ENCODE peak calls at places on chromosome 17, in ten cellular contexts. F is NK-92 treated with Interleukin-12 subunit alpha and Interleukin-12 subunit beta, amount 100 ng/mL, for 24 hours; S is activated CD4-positive, alpha-beta T cell treated with anti-CD3 and anti-CD28 coated beads, Interleukin-2, amount 10 ng/mL, durations not matched to agents 7 days and 5 days; J is NCI-H1417 treated with DMSO at 0.1 percent for 48 hours; T is stimulated activated CD8-positive, alpha-beta memory T cell treated with anti-CD3 and anti-CD28 coated beads, Interleukin-4, amount 100 ng/mL, for 4 hours; Q is mesothelial cell of epicardium; K is AG09319; X is T-helper 1 cell; H is germinal center; D is neural crest cell. U is an unnamed sample.

GRCh38 chr17:17749025-17749772 is 67.9 kb downstream of the RAI1 start:
- DNase-seq in J (no peak), X (no peak), H (peak; percentile 74), S (no peak), K (no peak), T (no peak), Q (no peak), F (no peak), D (no peak), U (no peak)

GRCh38 chr17:74771319-74771914 is 4.7 kb downstream of the NAT9 start:
- DNase-seq in X (no peak), H (no peak), Q (no peak), S (no peak), K (no peak), T (no peak), F (no peak), J (no peak), D (no peak), U (no peak)

GRCh38 chr17:78826836-78827509 is 13.6 kb downstream of the USP36 start:
- DNase-seq in Q (no peak), D (no peak), F (no peak), S (no peak), T (no peak), J (no peak), X (no peak), K (no peak), H (no peak), U (no peak)

GRCh38 chr17:2412561-2413021 is 11.7 kb upstream of the MNT start:
- DNase-seq in Q (no peak), D (no peak), S (no peak), F (no peak), K (no peak), X (no peak), J (no peak), H (no peak), T (no peak), U (no peak)

GRCh38 chr17:157901-158300 is 20.5 kb downstream of the SCGB1C2 start:
- DNase-seq in H (no peak), Q (no peak), J (no peak), F (no peak), S (no peak), T (no peak), K (no peak), D (no peak), X (no peak), U (no peak)

GRCh38 chr17:2957631-2958286 is 105.6 kb downstream of the OR1D5 start:
- DNase-seq in D (no peak), J (no peak), Q (no peak), F (no peak), H (no peak), S (no peak), K (no peak), T (no peak), X (no peak), U (no peak)

GRCh38 chr17:20098314-20098713 is 89.2 kb downstream of the SPECC1 start:
- DNase-seq in D (no peak), X (no peak), H (no peak), F (no peak), K (no peak), Q (no peak), J (no peak), S (no peak), T (no peak), U (no peak)

GRCh38 chr17:40304464-40304863 is 4.5 kb upstream of the RARA start:
- DNase-seq in S (no peak), H (no peak), F (no peak), T (no peak), J (no peak), Q (no peak), D (no peak), K (peak; percentile 72), X (no peak), U (no peak)

GRCh38 chr17:62718420-62718819 is 89.7 kb downstream of the MARCHF10 start:
- DNase-seq in H (no peak), D (no peak), K (no peak), X (no peak), Q (no peak), J (no peak), F (no peak), T (no peak), S (no peak), U (no peak)

GRCh38 chr17:43020030-43020621 is 2.1 kb downstream of the VAT1 start:
- DNase-seq in S (no peak), D (no peak), Q (no peak), J (no peak), K (no peak), X (no peak), F (no peak), T (no peak), H (no peak), U (no peak)

GRCh38 chr17:78852709-78853111 is 12.1 kb upstream of the USP36 start:
- DNase-seq in S (no peak), K (no peak), T (no peak), H (no peak), X (no peak), F (no peak), J (no peak), Q (no peak), D (no peak), U (no peak)

GRCh38 chr17:78684026-78684425 is 98.0 kb downstream of the CYTH1 start:
- DNase-seq in J (no peak), H (no peak), D (no peak), X (no peak), Q (no peak), K (no peak), S (no peak), T (no peak), F (no peak), U (no peak)

GRCh38 chr17:13885953-13886889 is 183.1 kb upstream of the COX10 start:
- DNase-seq in J (no peak), H (no peak), S (no peak), X (no peak), Q (no peak), F (no peak), T (no peak), K (no peak), D (no peak), U (no peak)

GRCh38 chr17:57370051-57370581 is 113.8 kb downstream of the MSI2 start:
- DNase-seq in K (peak; percentile 12), X (no peak), H (no peak), S (no peak), D (no peak), F (no peak), J (no peak), Q (no peak), T (no peak), U (no peak)

GRCh38 chr17:61555127-61555531 is 35.9 kb downstream of the NACA2 start:
- DNase-seq in S (no peak), X (no peak), T (no peak), K (no peak), Q (no peak), J (no peak), H (no peak), D (no peak), F (no peak), U (no peak)

GRCh38 chr17:66580178-66580577 is 254.7 kb upstream of the CACNG5 start:
- DNase-seq in D (no peak), T (no peak), F (no peak), S (no peak), Q (no peak), K (no peak), J (no peak), X (no peak), H (no peak), U (no peak)

GRCh38 chr17:64920026-64920418 is 744 bp upstream of the LRRC37A3 start:
- DNase-seq in Q (no peak), X (no peak), J (no peak), T (no peak), D (no peak), F (no peak), H (no peak), K (no peak), S (no peak), U (no peak)

GRCh38 chr17:79741751-79742588 is 11.2 kb downstream of the ENPP7 start:
- DNase-seq in Q (peak; percentile 92), S (peak; percentile 75), J (no peak), T (peak; percentile 22), X (peak; percentile 61), F (peak; percentile 23), D (peak; percentile 96), K (no peak), H (peak; percentile 82), U (peak; percentile 76)

GRCh38 chr17:57033296-57033695 is 51.8 kb upstream of the AKAP1 start:
- DNase-seq in Q (no peak), X (no peak), J (no peak), K (no peak), D (no peak), S (no peak), T (no peak), H (no peak), F (no peak), U (no peak)

GRCh38 chr17:76085731-76086366 is 6.9 kb downstream of the ZACN start:
- DNase-seq in Q (no peak), X (no peak), F (no peak), D (no peak), J (no peak), H (no peak), K (no peak), S (no peak), T (no peak), U (no peak)

GRCh38 chr17:31877911-31878702 is 19.1 kb upstream of the COPRS start:
- DNase-seq in Q (no peak), H (no peak), D (no peak), K (no peak), F (no peak), S (peak; percentile 10), J (no peak), T (no peak), X (no peak), U (no peak)

GRCh38 chr17:43673516-43674323 is 12.0 kb upstream of the MEOX1 start:
- DNase-seq in H (peak; percentile 64), S (peak; percentile 73), T (peak; percentile 29), X (peak; percentile 51), J (no peak), D (peak; percentile 89), Q (peak; percentile 88), F (peak; percentile 24), K (no peak), U (no peak)

GRCh38 chr17:39001703-39002637 is 34.8 kb upstream of the FBXO47 start:
- DNase-seq in J (no peak), H (no peak), T (no peak), F (no peak), K (peak; percentile 80), S (no peak), Q (no peak), D (no peak), X (no peak), U (no peak)

GRCh38 chr17:49986396-49987289 is 8.4 kb downstream of the DLX3 start:
- DNase-seq in S (no peak), X (no peak), J (no peak), K (no peak), T (no peak), Q (no peak), D (no peak), F (no peak), H (no peak), U (no peak)